ENCODE peak calls at places on chromosomes 1 and 21, in ten cellular contexts. L is sigmoid colon, P is K562, K is uterus, D is A549, Y is body of pancreas, Z is adrenal gland, R is IMR-90, M is heart left ventricle, F is stomach. A is an unnamed sample. For H3K4me1, the result is how much of the 10 kb centered on the place peaks cover.

GRCh38 chr1:46456411-46456963 is 33.1 kb upstream of the DMBX1 start:
- DNase-seq in D (no peak), M (no peak), F (no peak), K (no peak), L (no peak), Z (no peak), Y (no peak), R (no peak), P (no peak), A (no peak)

GRCh38 chr1:7581754-7582264 is 189.3 kb upstream of the VAMP3 start:
- DNase-seq in R (no peak), K (peak), Y (no peak), F (no peak), M (no peak), D (no peak), L (peak), P (no peak), Z (no peak), A (no peak)

GRCh38 chr1:195591917-195592672 is 1016.1 kb downstream of the KCNT2 start:
- DNase-seq in L (no peak), M (no peak), Y (no peak), R (peak), K (no peak), P (no peak), D (no peak), F (no peak), Z (no peak), A (no peak)

GRCh38 chr1:5311634-5312298 is 657.4 kb downstream of the AJAP1 start:
- DNase-seq in Y (no peak), P (no peak), Z (no peak), K (no peak), R (no peak), M (no peak), D (no peak), F (no peak), L (no peak), A (no peak)

GRCh38 chr1:43439781-43440180 is 13.9 kb downstream of the HYI start:
- DNase-seq in D (no peak), F (peak), P (no peak), R (no peak), Z (no peak), K (peak), Y (no peak), M (no peak), L (no peak), A (no peak)

GRCh38 chr1:151133339-151133761 is 13.1 kb downstream of the SEMA6C start:
- DNase-seq in Y (no peak), L (no peak), D (no peak), K (peak), F (no peak), Z (no peak), P (peak), M (no peak), R (peak), A (no peak)

GRCh38 chr1:44318097-44319088 is 36.7 kb downstream of the ERI3 start:
- DNase-seq in M (no peak), D (peak), P (peak), F (no peak), Z (peak), K (peak), L (no peak), Y (peak), R (peak), A (no peak)

GRCh38 chr1:32644426-32644825 is 5.9 kb downstream of the ZBTB8OS start:
- DNase-seq in K (no peak), M (no peak), F (no peak), D (no peak), Z (peak), R (no peak), P (no peak), L (no peak), Y (no peak), A (no peak)

GRCh38 chr1:20223659-20224058 is 37.3 kb upstream of the PLA2G2C start:
- DNase-seq in Y (no peak), D (no peak), Z (peak), R (no peak), F (no peak), L (no peak), K (no peak), P (no peak), M (no peak), A (no peak)

GRCh38 chr1:4210043-4210442 is 310.0 kb upstream of the C1orf174 start:
- DNase-seq in P (no peak), F (no peak), Y (no peak), Z (no peak), L (no peak), D (no peak), R (no peak), K (no peak), M (no peak), A (no peak)

GRCh38 chr1:172704003-172704402 is 45.1 kb downstream of the FASLG start:
- DNase-seq in D (no peak), K (no peak), P (no peak), F (no peak), Z (no peak), R (no peak), L (no peak), M (no peak), Y (no peak), A (no peak)

GRCh38 chr1:95084317-95085176 is 11.8 kb upstream of the ALG14 start:
- DNase-seq in F (no peak), L (no peak), R (peak), D (peak), Z (no peak), M (no peak), Y (no peak), K (no peak), P (peak), A (no peak)

GRCh38 chr1:65084068-65084467 is 63.9 kb upstream of the AK4 start:
- DNase-seq in Z (no peak), P (no peak), D (no peak), L (no peak), F (no peak), R (no peak), Y (no peak), M (no peak), K (no peak), A (no peak)

GRCh38 chr1:64861611-64862010 is 104.7 kb downstream of the JAK1 start:
- DNase-seq in Y (peak), R (peak), K (no peak), F (peak), P (no peak), Z (peak), M (no peak), L (no peak), D (no peak), A (no peak)

GRCh38 chr1:101200513-101200912 is 36.3 kb upstream of the S1PR1 start:
- DNase-seq in P (no peak), D (no peak), L (no peak), K (no peak), R (peak), Y (no peak), F (no peak), M (no peak), Z (no peak), A (no peak)

GRCh38 chr1:159307338-159307737 is 5.2 kb downstream of the FCER1A start:
- DNase-seq in R (no peak), K (no peak), P (no peak), F (no peak), M (no peak), Y (no peak), D (no peak), Z (no peak), L (no peak), A (no peak)

GRCh38 chr1:30286984-30287839 is 436.2 kb downstream of the MATN1 start:
- DNase-seq in M (no peak), D (no peak), Z (no peak), K (no peak), L (no peak), R (no peak), P (no peak), Y (no peak), F (no peak), A (no peak)

GRCh38 chr1:222813866-222814535 is 838 bp upstream of the DISP1 start:
- DNase-seq in D (no peak), M (no peak), K (no peak), P (no peak), F (no peak), Y (no peak), L (no peak), R (peak), Z (no peak), A (no peak)

GRCh38 chr1:222811671-222812070 is 3.2 kb upstream of the DISP1 start:
- DNase-seq in K (no peak), M (no peak), R (no peak), P (no peak), Z (no peak), L (no peak), F (no peak), Y (no peak), D (no peak), A (no peak)

GRCh38 chr1:222817529-222817928 is 2.7 kb downstream of the DISP1 start:
- DNase-seq in P (no peak), M (no peak), K (no peak), D (peak), L (no peak), Z (peak), R (peak), Y (no peak), F (no peak), A (no peak)

GRCh38 chr1:222815367-222815765 is 527 bp downstream of the DISP1 start:
- DNase-seq in L (peak), P (no peak), F (no peak), Z (peak), D (peak), M (no peak), R (no peak), K (no peak), Y (no peak), A (peak)

DNA sequence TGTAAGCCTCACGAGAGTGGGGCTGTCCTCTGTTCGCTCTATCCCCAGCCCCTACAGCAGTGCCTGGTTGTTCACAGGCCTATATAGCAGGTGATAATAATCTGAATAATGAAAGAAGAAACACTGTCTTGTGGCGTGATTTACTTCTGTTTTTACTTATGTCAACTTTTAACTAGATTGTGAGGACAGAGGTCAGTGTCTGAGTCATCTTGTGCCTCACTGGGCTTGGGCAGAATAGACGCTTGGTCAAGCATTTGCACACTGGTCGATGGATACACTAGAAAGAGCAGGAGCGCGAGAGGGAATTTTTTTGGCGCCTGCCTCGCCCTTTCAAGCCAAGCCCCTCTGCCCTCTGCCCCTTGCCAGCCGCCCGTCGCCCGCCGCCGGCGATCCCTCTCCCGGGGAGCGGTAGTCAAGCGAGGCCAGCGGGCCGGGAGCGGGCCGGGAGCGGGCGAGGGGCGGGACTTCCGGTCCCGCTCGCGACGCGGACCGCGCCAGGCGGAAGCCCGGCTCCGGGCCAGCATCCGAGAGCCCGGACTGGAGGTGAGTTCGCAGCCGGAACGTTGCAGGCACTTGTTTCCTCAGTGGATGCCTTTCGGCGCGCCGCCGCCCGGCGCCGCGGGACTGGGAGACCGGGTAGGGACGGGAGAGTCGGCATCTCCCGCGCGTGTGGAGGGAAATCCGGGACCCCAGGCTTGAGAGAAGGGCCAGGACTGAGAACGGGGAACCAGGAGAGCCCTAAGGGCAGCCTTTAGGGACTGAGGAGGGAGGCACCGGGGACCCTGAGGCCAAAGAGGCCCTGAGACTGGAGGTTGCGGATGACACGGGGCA is at the start of gene DISP1:
- DNase-seq in Y (peak), K (peak), Z (peak), R (peak), P (peak), D (peak), M (peak), L (peak), F (peak), A (peak)
- TF ChIP-seq POLR2A in Y (peak), K (peak), Z (peak), R (peak), P (no peak), D (peak), M (peak), L (peak), F (no peak), A (peak)

GRCh38 chr1:66286307-66286706 is 247.6 kb upstream of the SGIP1 start:
- DNase-seq in P (no peak), D (no peak), Y (no peak), Z (no peak), M (no peak), F (no peak), R (no peak), K (no peak), L (no peak), A (no peak)
- H3K4me1 ChIP-seq in P (under half), D (half or more), Y (under half), Z (under half), M (under half), F (under half), R (under half), K (under half), L (under half), A (under half)

GRCh38 chr1:37474697-37475379 is 458 bp downstream of the ZC3H12A start:
- DNase-seq in L (peak), M (peak), K (no peak), F (peak), Z (peak), P (no peak), D (no peak), Y (peak), R (no peak), A (peak)
- TF ChIP-seq POLR2A in L (no peak), M (no peak), K (no peak), F (no peak), Z (no peak), P (peak), D (no peak), Y (no peak), R (peak), A (no peak)

DNA sequence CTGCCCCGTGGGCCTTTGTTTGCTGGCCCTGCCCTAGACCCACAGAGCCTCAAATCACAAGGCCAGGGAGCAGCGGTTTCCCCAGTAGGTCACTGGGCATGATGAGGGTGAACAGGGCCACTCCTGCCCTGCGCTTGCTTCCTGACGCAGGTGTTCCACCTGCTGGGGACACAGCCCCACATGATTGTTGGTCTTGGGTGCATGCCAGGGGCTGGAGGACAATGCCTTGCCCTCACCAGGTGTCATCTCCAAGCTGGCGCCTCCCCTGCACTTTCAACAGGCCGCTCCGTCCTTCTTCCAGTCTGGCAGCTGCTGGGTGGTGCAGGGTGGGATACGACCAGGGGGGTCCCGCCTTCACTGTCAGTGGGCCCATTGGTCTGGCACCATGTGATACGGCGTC is 24.3 kb downstream of the IL10RB start:
- DNase-seq in Z (no peak), L (no peak), D (no peak), R (no peak), Y (no peak), M (no peak), K (no peak), F (peak), P (no peak), A (no peak)
- H3K4me1 ChIP-seq in Z (under half), L (under half), D (under half), R (under half), Y (under half), M (half or more), K (under half), F (half or more), P (under half), A (under half)